ENCODE peak calls at places on chromosome 13, in four cellular contexts. W is GM13977, P is fibroblast of lung, L is dorsolateral prefrontal cortex. H is an unnamed sample.

GRCh38 chr13:107867701-107868661 is 347.4 kb downstream of the LIG4 start:
- DNase-seq in W (peak), P (peak), L (peak), H (peak)

GRCh38 chr13:78476910-78477309 is 126.4 kb downstream of the POU4F1 start:
- DNase-seq in P (no peak), L (no peak), W (no peak), H (no peak)

GRCh38 chr13:67438465-67438864 is 208.3 kb upstream of the PCDH9 start:
- DNase-seq in W (no peak), P (peak), L (no peak), H (no peak)

GRCh38 chr13:51763486-51763885 is 40.5 kb downstream of the DHRS12 start:
- DNase-seq in L (no peak), W (no peak), P (no peak), H (no peak)

GRCh38 chr13:46647514-46648065 is 94.6 kb downstream of the LRCH1 start:
- DNase-seq in P (no peak), L (no peak), W (no peak), H (no peak)

GRCh38 chr13:78436311-78436710 is 167.0 kb downstream of the POU4F1 start:
- DNase-seq in W (no peak), L (no peak), P (no peak), H (no peak)

GRCh38 chr13:96817336-96817941 is 176.8 kb downstream of the OXGR1 start:
- DNase-seq in L (no peak), P (peak), W (no peak), H (no peak)

GRCh38 chr13:39353988-39354387 is 249.0 kb downstream of the LHFPL6 start:
- DNase-seq in L (no peak), P (peak), W (no peak), H (no peak)

GRCh38 chr13:24218977-24219376 is 58.5 kb downstream of the SPATA13 start:
- DNase-seq in L (no peak), W (no peak), P (no peak), H (no peak)

GRCh38 chr13:75740008-75740407 is 103.9 kb downstream of the LMO7 start:
- DNase-seq in L (no peak), P (no peak), W (no peak), H (no peak)

GRCh38 chr13:48159436-48160225 is 64.7 kb upstream of the MED4 start:
- DNase-seq in W (no peak), L (no peak), P (no peak), H (no peak)

GRCh38 chr13:23794267-23795161 is 94.7 kb downstream of the MIPEP start:
- DNase-seq in W (peak), L (no peak), P (peak), H (no peak)

GRCh38 chr13:99374169-99374991 is 67.2 kb upstream of the GPR183 start:
- DNase-seq in P (no peak), W (no peak), L (no peak), H (no peak)

GRCh38 chr13:26971990-26972888 is 199.4 kb downstream of the USP12 start:
- DNase-seq in L (no peak), P (peak), W (peak), H (peak)
- TF ChIP-seq CTCF in L (no peak), P (no peak), W (peak), H (peak)

GRCh38 chr13:73187106-73187505 is 128.3 kb downstream of the KLF5 start:
- DNase-seq in W (no peak), P (no peak), L (no peak), H (no peak)

GRCh38 chr13:73189365-73189764 is 130.6 kb downstream of the KLF5 start:
- DNase-seq in L (no peak), W (no peak), P (no peak), H (no peak)

GRCh38 chr13:73189766-73190165 is 131.0 kb downstream of the KLF5 start:
- DNase-seq in L (no peak), W (no peak), P (no peak), H (no peak)

GRCh38 chr13:73193541-73193940 is 134.7 kb downstream of the KLF5 start:
- DNase-seq in W (no peak), P (no peak), L (no peak), H (no peak)

GRCh38 chr13:73190477-73190876 is 131.7 kb downstream of the KLF5 start:
- DNase-seq in P (no peak), L (no peak), W (no peak), H (no peak)
- TF ChIP-seq CTCF in P (no peak), L (no peak), W (no peak), H (no peak)

GRCh38 chr13:98083507-98083906 is 59.4 kb upstream of the FARP1 start:
- DNase-seq in W (no peak), P (peak), L (no peak), H (no peak)
- TF ChIP-seq CTCF in W (no peak), P (no peak), L (no peak), H (no peak)

GRCh38 chr13:31477961-31478360 is 261.4 kb upstream of the RXFP2 start:
- DNase-seq in P (peak), W (no peak), L (no peak), H (no peak)

GRCh38 chr13:31476266-31476665 is 263.1 kb upstream of the RXFP2 start:
- DNase-seq in P (peak), W (no peak), L (peak), H (no peak)

DNA sequence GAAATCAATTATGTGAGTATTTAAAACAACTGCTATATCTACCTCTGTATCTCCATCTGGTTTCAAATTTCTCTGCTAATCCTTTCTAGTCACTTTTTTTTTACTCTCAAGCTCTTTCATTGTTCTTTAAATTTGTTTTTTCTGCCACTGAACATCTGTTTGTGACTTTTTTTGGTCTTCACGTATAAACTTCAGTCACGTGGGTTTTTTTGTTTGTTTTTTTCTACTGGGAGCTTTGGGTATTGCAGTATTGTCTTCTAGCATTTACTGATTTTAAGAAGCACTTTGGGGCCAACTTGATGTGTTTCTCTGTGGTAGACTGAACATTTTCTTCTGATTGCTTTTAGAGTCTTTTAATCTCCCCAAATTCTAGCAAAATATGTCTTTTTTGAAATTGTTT is 262.6 kb upstream of the RXFP2 start:
- DNase-seq in L (no peak), P (peak), W (no peak), H (no peak)
- TF ChIP-seq CTCF in L (no peak), P (no peak), W (no peak), H (no peak)

DNA sequence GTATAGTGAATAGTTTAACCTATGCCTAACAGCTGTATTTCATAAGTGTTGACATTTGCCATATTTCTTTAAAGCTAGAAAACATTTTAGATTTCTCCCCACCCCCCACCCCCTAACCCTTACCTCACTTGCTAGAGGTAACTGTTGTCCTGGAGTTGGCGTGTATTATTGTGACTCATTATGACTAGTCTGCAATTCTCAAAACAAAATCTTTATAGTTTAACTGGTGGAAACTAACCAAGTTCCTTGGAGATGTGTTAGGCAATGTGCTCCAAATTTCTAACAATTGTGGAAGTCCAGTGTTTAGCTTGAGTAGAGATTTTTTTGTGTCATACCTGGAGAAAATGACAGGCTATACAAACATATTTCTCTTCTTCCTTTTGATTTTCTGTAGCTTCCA is 38.0 kb downstream of the KCTD4 start:
- DNase-seq in P (peak), L (no peak), W (no peak), H (no peak)
- TF ChIP-seq CTCF in P (no peak), L (no peak), W (no peak), H (no peak)

GRCh38 chr13:113545931-113546516 is 38.5 kb upstream of the TFDP1 start:
- DNase-seq in P (no peak), W (no peak), L (no peak), H (no peak)

GRCh38 chr13:113546571-113547247 is 37.8 kb upstream of the TFDP1 start:
- DNase-seq in P (peak), L (no peak), W (no peak), H (no peak)

GRCh38 chr13:113548778-113549621 is 35.6 kb upstream of the TFDP1 start:
- DNase-seq in P (no peak), W (no peak), L (peak), H (no peak)

GRCh38 chr13:113547248-113547971 is 37.1 kb upstream of the TFDP1 start:
- DNase-seq in L (peak), W (no peak), P (peak), H (no peak)

DNA sequence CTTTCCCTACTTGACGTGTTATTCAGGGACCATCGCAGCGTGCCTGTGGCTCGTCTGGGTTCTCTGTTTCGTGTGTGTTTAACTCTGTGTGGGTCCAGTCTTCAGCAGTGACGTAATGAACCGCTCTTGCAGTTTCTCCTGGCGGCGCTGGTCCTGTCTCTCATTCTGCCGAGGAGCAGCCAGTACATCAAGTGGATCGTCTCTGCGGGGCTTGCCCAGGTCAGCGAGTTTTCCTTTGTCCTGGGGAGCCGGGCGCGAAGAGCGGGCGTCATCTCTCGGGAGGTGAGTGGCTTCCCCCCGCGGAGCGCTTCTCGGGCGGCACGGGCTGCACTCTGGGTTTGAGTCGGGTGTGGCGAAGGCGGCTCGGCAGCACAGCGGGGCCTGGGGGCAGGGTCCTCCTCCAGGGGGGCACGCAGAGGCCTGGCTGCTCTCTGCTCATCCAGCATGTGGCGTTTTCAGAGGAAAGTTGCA is 36.3 kb upstream of the TFDP1 start:
- DNase-seq in W (no peak), L (peak), P (no peak), H (no peak)
- TF ChIP-seq CTCF in W (no peak), L (no peak), P (no peak), H (no peak)

H was measured in Calu3.